ENCODE peak calls at places on chromosomes 5 and 9, in seven cellular contexts. One of them, this sample, is unnamed. For H3K4me1 and H3K9me3, the result is how much of the 10 kb centered on the place peaks cover.

GRCh38 chr5:170791325-170791954 is 7.9 kb downstream of the GABRP start:
- DNase-seq in A549: peak
- DNase-seq in tibial nerve: peak
- DNase-seq in psoas muscle: peak
- DNase-seq in spleen: no peak
- DNase-seq in uterus: peak
- DNase-seq in colonic mucosa: peak
- DNase-seq in this sample: no peak

GRCh38 chr9:19785230-19785629 is 3.6 kb downstream of the SLC24A2 start:
- DNase-seq in A549: no peak
- DNase-seq in tibial nerve: no peak
- DNase-seq in psoas muscle: no peak
- DNase-seq in spleen: no peak
- DNase-seq in uterus: no peak
- DNase-seq in colonic mucosa: no peak
- DNase-seq in this sample: no peak

GRCh38 chr9:15642369-15642962 is 89.6 kb downstream of the CCDC171 start:
- DNase-seq in A549: peak
- DNase-seq in tibial nerve: no peak
- DNase-seq in psoas muscle: no peak
- DNase-seq in spleen: no peak
- DNase-seq in uterus: no peak
- DNase-seq in colonic mucosa: no peak
- DNase-seq in this sample: no peak

GRCh38 chr9:70111641-70112236 is 68.1 kb downstream of the MAMDC2 start:
- DNase-seq in A549: no peak
- DNase-seq in tibial nerve: no peak
- DNase-seq in psoas muscle: no peak
- DNase-seq in spleen: no peak
- DNase-seq in uterus: no peak
- DNase-seq in colonic mucosa: no peak
- DNase-seq in this sample: no peak

GRCh38 chr9:40884072-40884901 is 244.2 kb downstream of the FOXD4L6 start:
- DNase-seq in A549: no peak
- DNase-seq in tibial nerve: no peak
- DNase-seq in psoas muscle: no peak
- DNase-seq in spleen: peak
- DNase-seq in uterus: no peak
- DNase-seq in colonic mucosa: no peak
- DNase-seq in this sample: no peak

GRCh38 chr5:59607126-59607807 is 286.3 kb downstream of the PDE4D start:
- DNase-seq in A549: no peak
- DNase-seq in tibial nerve: no peak
- DNase-seq in psoas muscle: no peak
- DNase-seq in spleen: no peak
- DNase-seq in uterus: no peak
- DNase-seq in colonic mucosa: no peak
- DNase-seq in this sample: no peak

GRCh38 chr9:18490591-18491370 is 16.8 kb downstream of the ADAMTSL1 start:
- DNase-seq in A549: no peak
- DNase-seq in tibial nerve: no peak
- DNase-seq in psoas muscle: peak
- DNase-seq in spleen: no peak
- DNase-seq in uterus: peak
- DNase-seq in colonic mucosa: no peak
- DNase-seq in this sample: peak

GRCh38 chr5:39093351-39093749 is 19.2 kb upstream of the RICTOR start:
- DNase-seq in A549: no peak
- DNase-seq in tibial nerve: no peak
- DNase-seq in psoas muscle: no peak
- DNase-seq in spleen: no peak
- DNase-seq in uterus: no peak
- DNase-seq in colonic mucosa: no peak
- DNase-seq in this sample: no peak

GRCh38 chr9:128825923-128826702 is 3.5 kb downstream of the SPOUT1 start:
- DNase-seq in A549: peak
- DNase-seq in tibial nerve: no peak
- DNase-seq in psoas muscle: no peak
- DNase-seq in spleen: no peak
- DNase-seq in uterus: no peak
- DNase-seq in colonic mucosa: no peak
- DNase-seq in this sample: no peak

GRCh38 chr9:105026451-105026850 is 98.5 kb upstream of the ABCA1 start:
- DNase-seq in A549: no peak
- DNase-seq in tibial nerve: no peak
- DNase-seq in psoas muscle: no peak
- DNase-seq in spleen: no peak
- DNase-seq in uterus: no peak
- DNase-seq in colonic mucosa: no peak
- DNase-seq in this sample: no peak

GRCh38 chr5:126351138-126351537 is 72.1 kb upstream of the GRAMD2B start:
- DNase-seq in A549: no peak
- DNase-seq in tibial nerve: no peak
- DNase-seq in psoas muscle: no peak
- DNase-seq in spleen: no peak
- DNase-seq in uterus: no peak
- DNase-seq in colonic mucosa: no peak
- DNase-seq in this sample: no peak

GRCh38 chr5:123874600-123875201 is 362.7 kb downstream of the CSNK1G3 start:
- DNase-seq in A549: no peak
- DNase-seq in tibial nerve: no peak
- DNase-seq in psoas muscle: no peak
- DNase-seq in spleen: no peak
- DNase-seq in uterus: no peak
- DNase-seq in colonic mucosa: no peak
- DNase-seq in this sample: no peak

GRCh38 chr5:115455241-115455640 is 89.3 kb downstream of the FEM1C start:
- DNase-seq in A549: peak
- DNase-seq in tibial nerve: no peak
- DNase-seq in psoas muscle: peak
- DNase-seq in spleen: no peak
- DNase-seq in uterus: no peak
- DNase-seq in colonic mucosa: no peak
- DNase-seq in this sample: no peak

GRCh38 chr5:165232629-165233028 is 1727.2 kb downstream of the MAT2B start:
- DNase-seq in A549: no peak
- DNase-seq in tibial nerve: no peak
- DNase-seq in psoas muscle: no peak
- DNase-seq in spleen: no peak
- DNase-seq in uterus: no peak
- DNase-seq in colonic mucosa: no peak
- DNase-seq in this sample: no peak

GRCh38 chr5:168128556-168128955 is 162.9 kb upstream of the WWC1 start:
- DNase-seq in A549: no peak
- DNase-seq in tibial nerve: peak
- DNase-seq in psoas muscle: no peak
- DNase-seq in spleen: no peak
- DNase-seq in uterus: no peak
- DNase-seq in colonic mucosa: no peak
- DNase-seq in this sample: no peak

GRCh38 chr9:98315551-98316060 is 60.2 kb upstream of the TBC1D2 start:
- DNase-seq in A549: peak
- DNase-seq in tibial nerve: peak
- DNase-seq in psoas muscle: peak
- DNase-seq in spleen: peak
- DNase-seq in uterus: peak
- DNase-seq in colonic mucosa: peak
- DNase-seq in this sample: peak

GRCh38 chr9:136572596-136573313 is 26.9 kb upstream of the NOTCH1 start:
- DNase-seq in A549: no peak
- DNase-seq in tibial nerve: no peak
- DNase-seq in psoas muscle: no peak
- DNase-seq in spleen: no peak
- DNase-seq in uterus: no peak
- DNase-seq in colonic mucosa: no peak
- DNase-seq in this sample: no peak

GRCh38 chr5:35183243-35183955 is 46.9 kb downstream of the PRLR start:
- DNase-seq in A549: peak
- DNase-seq in tibial nerve: peak
- DNase-seq in psoas muscle: no peak
- DNase-seq in spleen: no peak
- DNase-seq in uterus: no peak
- DNase-seq in colonic mucosa: peak
- DNase-seq in this sample: no peak

GRCh38 chr5:1465966-1466471 is 20.8 kb upstream of the SLC6A3 start:
- DNase-seq in A549: no peak
- DNase-seq in tibial nerve: no peak
- DNase-seq in psoas muscle: peak
- DNase-seq in spleen: no peak
- DNase-seq in uterus: no peak
- DNase-seq in colonic mucosa: no peak
- DNase-seq in this sample: no peak

GRCh38 chr5:1467341-1468246 is 22.4 kb upstream of the SLC6A3 start:
- DNase-seq in A549: no peak
- DNase-seq in tibial nerve: no peak
- DNase-seq in psoas muscle: no peak
- DNase-seq in spleen: peak
- DNase-seq in uterus: no peak
- DNase-seq in colonic mucosa: no peak
- DNase-seq in this sample: no peak

GRCh38 chr5:1466631-1467265 is 21.5 kb upstream of the SLC6A3 start:
- DNase-seq in A549: no peak
- DNase-seq in tibial nerve: no peak
- DNase-seq in psoas muscle: peak
- DNase-seq in spleen: peak
- DNase-seq in uterus: no peak
- DNase-seq in colonic mucosa: no peak
- DNase-seq in this sample: no peak

GRCh38 chr5:1468629-1469527 is 23.6 kb upstream of the SLC6A3 start:
- DNase-seq in A549: no peak
- DNase-seq in tibial nerve: no peak
- DNase-seq in psoas muscle: no peak
- DNase-seq in spleen: peak
- DNase-seq in uterus: no peak
- DNase-seq in colonic mucosa: no peak
- DNase-seq in this sample: no peak

GRCh38 chr5:1468247-1468612 is 23.0 kb upstream of the SLC6A3 start:
- DNase-seq in A549: no peak
- DNase-seq in tibial nerve: no peak
- DNase-seq in psoas muscle: no peak
- DNase-seq in spleen: no peak
- DNase-seq in uterus: no peak
- DNase-seq in colonic mucosa: peak
- DNase-seq in this sample: peak
- TF ChIP-seq CTCF in A549: peak
- TF ChIP-seq CTCF in tibial nerve: no peak
- TF ChIP-seq CTCF in psoas muscle: peak
- TF ChIP-seq CTCF in spleen: peak
- TF ChIP-seq CTCF in uterus: peak
- TF ChIP-seq CTCF in colonic mucosa: peak
- TF ChIP-seq CTCF in this sample: peak

GRCh38 chr5:179820483-179821297 is at the start of gene SQSTM1:
- DNase-seq in A549: peak
- DNase-seq in tibial nerve: peak
- DNase-seq in psoas muscle: peak
- DNase-seq in spleen: peak
- DNase-seq in uterus: peak
- DNase-seq in colonic mucosa: peak
- DNase-seq in this sample: peak
- H3K4me1 ChIP-seq in A549: half or more
- H3K4me1 ChIP-seq in tibial nerve: half or more
- H3K4me1 ChIP-seq in psoas muscle: half or more
- H3K4me1 ChIP-seq in spleen: half or more
- H3K4me1 ChIP-seq in uterus: under half
- H3K4me1 ChIP-seq in colonic mucosa: half or more
- H3K4me1 ChIP-seq in this sample: under half

DNA sequence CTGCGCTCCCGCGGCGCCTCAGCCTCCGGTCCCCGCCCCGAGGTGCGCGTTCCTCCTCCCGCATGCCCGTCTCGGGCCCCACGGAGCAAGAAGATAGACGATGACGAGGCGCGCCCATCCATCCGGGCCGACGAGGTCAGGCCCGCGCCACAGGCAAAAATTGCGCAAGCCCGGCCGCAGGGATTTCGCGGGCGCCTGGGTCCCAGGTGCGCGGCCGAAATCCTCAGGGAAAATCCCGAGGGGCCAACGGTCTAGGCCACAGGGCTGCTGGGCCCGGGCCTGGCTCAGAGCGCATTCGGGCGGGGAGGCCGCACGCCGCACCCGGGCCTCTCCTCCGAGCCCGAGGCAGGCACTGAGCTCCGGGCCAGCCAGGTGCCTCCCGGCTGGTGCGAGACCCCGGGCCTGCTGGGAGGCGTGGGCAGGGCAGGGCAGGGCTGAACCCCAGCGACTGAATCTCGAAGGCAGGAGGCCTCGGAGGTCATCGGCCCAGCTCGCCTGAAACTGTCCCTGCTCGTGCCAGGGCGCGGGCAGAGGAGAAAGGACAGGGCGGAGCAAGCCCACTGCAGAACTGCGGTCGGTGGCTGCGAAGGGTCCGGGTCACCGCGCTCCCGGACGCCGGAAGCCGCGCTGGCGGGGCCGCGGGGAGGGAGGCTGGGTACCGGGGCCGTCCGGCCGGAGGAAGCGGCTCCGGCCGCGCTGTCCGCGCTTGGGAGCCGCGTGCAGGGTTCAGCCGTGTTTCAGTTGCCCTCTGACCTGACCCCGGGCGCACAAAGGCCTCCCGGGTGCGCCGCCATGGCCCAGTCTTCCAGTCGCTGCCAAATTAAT is 66.8 kb downstream of the FOXD1 start:
- DNase-seq in A549: no peak
- DNase-seq in tibial nerve: no peak
- DNase-seq in psoas muscle: no peak
- DNase-seq in spleen: peak
- DNase-seq in uterus: no peak
- DNase-seq in colonic mucosa: no peak
- DNase-seq in this sample: no peak
- H3K9me3 ChIP-seq in A549: under half
- H3K9me3 ChIP-seq in tibial nerve: under half
- H3K9me3 ChIP-seq in psoas muscle: under half
- H3K9me3 ChIP-seq in spleen: under half
- H3K9me3 ChIP-seq in uterus: under half
- H3K9me3 ChIP-seq in colonic mucosa: under half
- H3K9me3 ChIP-seq in this sample: under half

GRCh38 chr9:135479469-135480052 is at the start of gene PPP1R26:
- DNase-seq in A549: peak
- DNase-seq in tibial nerve: no peak
- DNase-seq in psoas muscle: no peak
- DNase-seq in spleen: no peak
- DNase-seq in uterus: no peak
- DNase-seq in colonic mucosa: no peak
- DNase-seq in this sample: no peak

GRCh38 chr9:135480942-135481315 is 1.3 kb downstream of the PPP1R26 start:
- DNase-seq in A549: no peak
- DNase-seq in tibial nerve: no peak
- DNase-seq in psoas muscle: no peak
- DNase-seq in spleen: no peak
- DNase-seq in uterus: no peak
- DNase-seq in colonic mucosa: no peak
- DNase-seq in this sample: no peak

GRCh38 chr9:135478191-135478590 is 1.4 kb upstream of the PPP1R26 start:
- DNase-seq in A549: no peak
- DNase-seq in tibial nerve: no peak
- DNase-seq in psoas muscle: no peak
- DNase-seq in spleen: no peak
- DNase-seq in uterus: no peak
- DNase-seq in colonic mucosa: no peak
- DNase-seq in this sample: no peak

GRCh38 chr9:135480071-135480941 is 724 bp downstream of the PPP1R26 start:
- DNase-seq in A549: peak
- DNase-seq in tibial nerve: no peak
- DNase-seq in psoas muscle: peak
- DNase-seq in spleen: peak
- DNase-seq in uterus: no peak
- DNase-seq in colonic mucosa: peak
- DNase-seq in this sample: no peak

GRCh38 chr9:135478858-135479468 is 619 bp upstream of the PPP1R26 start:
- DNase-seq in A549: peak
- DNase-seq in tibial nerve: no peak
- DNase-seq in psoas muscle: no peak
- DNase-seq in spleen: peak
- DNase-seq in uterus: peak
- DNase-seq in colonic mucosa: peak
- DNase-seq in this sample: peak
- TF ChIP-seq CTCF in A549: peak
- TF ChIP-seq CTCF in tibial nerve: no peak
- TF ChIP-seq CTCF in psoas muscle: no peak
- TF ChIP-seq CTCF in spleen: no peak
- TF ChIP-seq CTCF in uterus: no peak
- TF ChIP-seq CTCF in colonic mucosa: no peak
- TF ChIP-seq CTCF in this sample: no peak